ENCODE peak calls at places on chromosomes 11 and 22, in four cellular contexts. O is uterus, Z is pancreas, P is upper lobe of right lung. V is an unnamed sample.

GRCh38 chr22:29854432-29854831 is 16.4 kb upstream of the ASCC2 start:
- DNase-seq in O (no peak), Z (no peak), P (no peak), V (no peak)

GRCh38 chr11:66559141-66559861 is 9.1 kb downstream of the CTSF start:
- DNase-seq in O (peak), Z (peak), P (no peak), V (no peak)

GRCh38 chr22:37258810-37259472 is 14.9 kb upstream of the RAC2 start:
- DNase-seq in O (no peak), Z (no peak), P (peak), V (no peak)

GRCh38 chr11:118104491-118104890 is 17.7 kb upstream of the SMIM35 start:
- DNase-seq in O (no peak), Z (no peak), P (peak), V (no peak)

GRCh38 chr11:67433536-67434394 is 3.7 kb downstream of the PTPRCAP start:
- DNase-seq in O (no peak), Z (no peak), P (no peak), V (no peak)

GRCh38 chr22:46803031-46803880 is 40.8 kb downstream of the TBC1D22A start:
- DNase-seq in O (no peak), Z (peak), P (peak), V (no peak)

GRCh38 chr11:92894197-92894596 is 75.3 kb upstream of the MTNR1B start:
- DNase-seq in O (no peak), Z (no peak), P (no peak), V (no peak)

GRCh38 chr11:129946256-129946655 is 50.9 kb upstream of the NFRKB start:
- DNase-seq in O (no peak), Z (no peak), P (no peak), V (no peak)

GRCh38 chr11:128342511-128343133 is 244.7 kb downstream of the ETS1 start:
- DNase-seq in O (peak), Z (no peak), P (peak), V (no peak)

GRCh38 chr11:64419257-64419790 is 60.4 kb downstream of the RPS6KA4 start:
- DNase-seq in O (no peak), Z (no peak), P (no peak), V (no peak)

GRCh38 chr11:116553482-116553881 is 219.3 kb downstream of the BUD13 start:
- DNase-seq in O (no peak), Z (no peak), P (no peak), V (no peak)

GRCh38 chr22:38713921-38714320 is 8.2 kb downstream of the GTPBP1 start:
- DNase-seq in O (no peak), Z (no peak), P (no peak), V (no peak)

GRCh38 chr11:57426754-57427691 is at the start of gene SLC43A3:
- DNase-seq in O (peak), Z (peak), P (peak), V (peak)

GRCh38 chr22:32617883-32618282 is 143.3 kb downstream of the FBXO7 start:
- DNase-seq in O (peak), Z (no peak), P (no peak), V (no peak)

GRCh38 chr11:67674442-67674871 is at the start of gene ALDH3B2:
- DNase-seq in O (no peak), Z (peak), P (peak), V (no peak)

GRCh38 chr22:42780070-42780540 is 59.4 kb upstream of the A4GALT start:
- DNase-seq in O (peak), Z (no peak), P (no peak), V (no peak)

GRCh38 chr11:6225896-6226295 is 8.5 kb downstream of the FHIP1B start:
- DNase-seq in O (no peak), Z (no peak), P (no peak), V (no peak)

GRCh38 chr11:58504232-58504631 is 3.7 kb downstream of the OR5B21 start:
- DNase-seq in O (no peak), Z (no peak), P (no peak), V (no peak)

GRCh38 chr11:133778161-133778560 is 67.2 kb downstream of the SPATA19 start:
- DNase-seq in O (no peak), Z (no peak), P (no peak), V (no peak)

GRCh38 chr22:44159811-44160210 is 20.9 kb upstream of the PARVG start:
- DNase-seq in O (no peak), Z (no peak), P (no peak), V (no peak)

GRCh38 chr11:130769782-130770565 is 146.3 kb downstream of the SNX19 start:
- DNase-seq in O (no peak), Z (no peak), P (no peak), V (no peak)

GRCh38 chr22:42436402-42436801 is 4.2 kb upstream of the NFAM1 start:
- DNase-seq in O (no peak), Z (no peak), P (no peak), V (no peak)

GRCh38 chr22:35191412-35191811 is 65.9 kb upstream of the HMGXB4 start:
- DNase-seq in O (no peak), Z (no peak), P (no peak), V (no peak)

GRCh38 chr22:27846910-27847309 is 45.4 kb upstream of the MN1 start:
- DNase-seq in O (no peak), Z (no peak), P (no peak), V (no peak)

GRCh38 chr22:44809456-44809855 is 57.1 kb downstream of the ARHGAP8 start:
- DNase-seq in O (no peak), Z (no peak), P (no peak), V (no peak)

GRCh38 chr11:704189-704798 is 1.7 kb upstream of the EPS8L2 start:
- DNase-seq in O (no peak), Z (peak), P (no peak), V (no peak)

GRCh38 chr11:106477776-106478175 is 400.3 kb downstream of the AASDHPPT start:
- DNase-seq in O (no peak), Z (no peak), P (no peak), V (no peak)

GRCh38 chr11:19508166-19508565 is 204.5 kb upstream of the NAV2 start:
- DNase-seq in O (no peak), Z (no peak), P (no peak), V (no peak)

GRCh38 chr11:3879967-3880542 is 24.6 kb downstream of the STIM1 start:
- DNase-seq in O (no peak), Z (no peak), P (no peak), V (no peak)
- H3K27ac ChIP-seq in O (peak), Z (peak), P (peak), V (no peak)

GRCh38 chr11:4195909-4196308 is 101.3 kb downstream of the RRM1 start:
- DNase-seq in O (no peak), Z (no peak), P (no peak), V (no peak)
- H3K27ac ChIP-seq in O (no peak), Z (no peak), P (no peak), V (no peak)

GRCh38 chr11:75823415-75823814 is 8.4 kb downstream of the UVRAG start:
- DNase-seq in O (no peak), Z (no peak), P (no peak), V (no peak)
- H3K27ac ChIP-seq in O (no peak), Z (no peak), P (peak), V (no peak)

GRCh38 chr11:47451990-47452389 is 3.1 kb upstream of the RAPSN start:
- DNase-seq in O (no peak), Z (no peak), P (no peak), V (no peak)
- H3K27ac ChIP-seq in O (no peak), Z (no peak), P (no peak), V (no peak)

DNA sequence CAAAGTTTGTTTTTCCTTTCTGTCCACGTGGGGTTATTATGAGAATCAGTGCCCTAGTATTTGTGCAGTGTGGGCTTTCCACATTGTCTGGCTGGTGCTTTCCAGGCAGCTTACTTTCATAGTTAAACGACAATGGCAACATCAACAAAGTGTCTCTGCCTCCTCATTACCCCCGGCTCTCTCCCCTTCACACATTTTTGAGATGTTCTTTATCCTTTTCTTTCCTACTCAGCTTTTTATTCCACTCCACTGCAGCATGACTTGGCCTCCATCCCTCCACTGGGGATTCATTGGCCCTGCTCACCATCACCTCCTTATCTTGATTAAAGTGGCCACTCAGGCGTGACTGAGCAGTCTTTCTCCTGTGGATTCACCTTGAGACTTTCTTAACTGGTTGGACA is 19.1 kb downstream of the SPECC1L start:
- DNase-seq in O (no peak), Z (no peak), P (no peak), V (no peak)
- H3K27ac ChIP-seq in O (peak), Z (peak), P (peak), V (no peak)

GRCh38 chr11:78074756-78075155 is 4.9 kb downstream of the NDUFC2 start:
- DNase-seq in O (no peak), Z (no peak), P (no peak), V (no peak)
- H3K27ac ChIP-seq in O (no peak), Z (no peak), P (no peak), V (no peak)

GRCh38 chr11:72519220-72519881 is 85.0 kb upstream of the CLPB start:
- DNase-seq in O (no peak), Z (no peak), P (no peak), V (no peak)
- H3K27ac ChIP-seq in O (no peak), Z (no peak), P (peak), V (no peak)

DNA sequence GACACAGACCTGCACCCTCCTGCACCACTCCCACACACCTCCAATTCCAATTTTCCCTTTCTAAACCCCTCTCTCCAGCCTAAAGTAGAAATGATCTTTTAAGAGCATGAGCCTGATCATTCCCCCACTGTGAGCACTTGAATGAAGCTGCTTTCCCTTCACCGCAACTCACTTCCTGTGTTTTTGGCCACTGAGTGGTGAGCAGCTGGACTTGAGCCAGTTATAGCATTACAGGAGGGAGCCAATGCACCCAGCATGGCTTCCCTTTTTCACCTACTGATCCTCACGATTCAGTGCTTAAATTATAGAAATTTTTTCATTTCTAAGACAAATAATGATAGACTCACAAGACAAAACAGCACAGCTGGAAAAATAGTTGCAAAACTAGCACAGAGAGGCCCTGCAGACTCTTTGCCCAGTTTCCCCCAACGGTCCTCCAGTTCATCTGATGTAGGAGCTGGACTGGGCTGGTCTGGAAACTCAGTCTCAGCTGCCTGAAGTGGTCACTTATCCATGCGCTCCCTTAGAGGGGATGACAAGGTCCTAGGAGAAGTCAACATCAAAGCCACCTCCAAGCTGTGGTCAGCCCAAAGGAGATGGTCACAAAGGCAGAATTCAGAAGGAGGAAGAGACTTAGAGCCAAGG is 9.8 kb upstream of the APOL4 start:
- DNase-seq in O (no peak), Z (no peak), P (no peak), V (peak)
- H3K27ac ChIP-seq in O (no peak), Z (no peak), P (no peak), V (no peak)

GRCh38 chr11:119686483-119686882 is 42.5 kb downstream of the NECTIN1 start:
- DNase-seq in O (no peak), Z (no peak), P (no peak), V (no peak)
- H3K27ac ChIP-seq in O (no peak), Z (no peak), P (no peak), V (no peak)

DNA sequence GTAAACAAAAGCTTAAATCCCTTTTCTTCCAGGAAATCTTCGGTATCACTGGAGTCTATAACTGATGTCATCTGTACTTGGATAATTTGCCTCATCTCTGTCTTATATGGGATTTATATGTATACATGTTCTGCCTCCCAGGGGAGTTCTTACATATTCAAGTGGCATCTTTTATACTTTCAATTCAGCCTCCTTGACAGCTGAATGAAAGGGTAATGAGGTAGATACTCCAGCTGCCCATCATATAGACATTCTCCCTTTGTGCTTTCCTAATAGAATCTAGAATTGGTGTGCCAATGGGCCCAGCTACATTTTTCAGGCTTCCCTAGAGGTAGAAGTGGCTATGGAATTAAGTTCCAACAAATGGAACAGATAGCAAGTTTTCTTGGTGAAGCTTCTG is 223.8 kb downstream of the LRRC4C start:
- DNase-seq in O (no peak), Z (no peak), P (no peak), V (no peak)
- H3K27ac ChIP-seq in O (no peak), Z (no peak), P (no peak), V (no peak)